ENCODE peak calls at places on chromosomes 2 and 18, in seven cellular contexts. N, E, W, K, T, Q and A are unnamed samples.

GRCh38 chr18:36179562-36180334 is 7.5 kb upstream of the MOCOS start:
- DNase-seq in W (no peak), E (no peak), T (no peak), Q (no peak), N (no peak), K (peak), A (peak)

GRCh38 chr18:10228380-10228779 is 226.1 kb upstream of the APCDD1 start:
- DNase-seq in N (no peak), T (no peak), K (no peak), W (no peak), E (no peak), Q (no peak), A (no peak)

GRCh38 chr2:108938069-108938710 is 50.8 kb downstream of the EDAR start:
- DNase-seq in E (no peak), K (no peak), Q (no peak), T (no peak), N (no peak), W (no peak), A (no peak)

GRCh38 chr2:30235859-30236535 is 4.7 kb downstream of the LBH start:
- DNase-seq in N (peak), T (no peak), Q (no peak), K (no peak), W (no peak), E (no peak), A (no peak)

GRCh38 chr2:22056621-22057132 is 932.9 kb downstream of the TDRD15 start:
- DNase-seq in E (no peak), Q (no peak), T (no peak), W (no peak), K (no peak), N (no peak), A (no peak)

GRCh38 chr2:159921752-159922404 is 123.9 kb upstream of the CD302 start:
- DNase-seq in T (peak), N (peak), K (peak), W (peak), E (peak), Q (peak), A (peak)

GRCh38 chr2:27653397-27653796 is 10.0 kb downstream of the SUPT7L start:
- DNase-seq in E (peak), T (no peak), W (no peak), K (peak), N (no peak), Q (no peak), A (no peak)

GRCh38 chr2:216920150-216920846 is 60.4 kb upstream of the TNP1 start:
- DNase-seq in T (no peak), W (no peak), Q (no peak), E (no peak), K (no peak), N (no peak), A (no peak)

GRCh38 chr2:198096007-198096406 is 291.6 kb downstream of the PLCL1 start:
- DNase-seq in E (no peak), N (no peak), Q (no peak), W (no peak), T (no peak), K (no peak), A (no peak)

GRCh38 chr2:136242687-136243277 is 124.8 kb upstream of the CXCR4 start:
- DNase-seq in W (no peak), E (no peak), T (no peak), Q (no peak), N (no peak), K (no peak), A (no peak)

GRCh38 chr2:96427917-96428316 is 77.2 kb downstream of the NEURL3 start:
- DNase-seq in T (no peak), N (no peak), W (no peak), K (peak), Q (peak), E (peak), A (peak)

GRCh38 chr2:10366601-10367270 is 64.0 kb downstream of the HPCAL1 start:
- DNase-seq in N (no peak), K (no peak), T (no peak), E (no peak), Q (no peak), W (no peak), A (no peak)

GRCh38 chr2:181116251-181116650 is 135.8 kb downstream of the UBE2E3 start:
- DNase-seq in T (no peak), Q (no peak), N (no peak), E (no peak), W (no peak), K (no peak), A (no peak)

GRCh38 chr18:8685141-8685913 is 20.0 kb upstream of the MTCL1 start:
- DNase-seq in E (no peak), T (no peak), N (no peak), K (peak), W (no peak), Q (peak), A (no peak)

GRCh38 chr18:8623549-8624106 is 14.4 kb downstream of the RAB12 start:
- DNase-seq in T (no peak), E (no peak), K (no peak), Q (no peak), W (no peak), N (no peak), A (peak)

GRCh38 chr2:232028631-232029030 is 67.1 kb downstream of the DIS3L2 start:
- DNase-seq in E (no peak), W (no peak), N (no peak), Q (no peak), T (no peak), K (peak), A (peak)

GRCh38 chr2:149472413-149472812 is 115.2 kb downstream of the MMADHC start:
- DNase-seq in N (no peak), K (no peak), T (no peak), E (no peak), Q (no peak), W (no peak), A (no peak)

GRCh38 chr2:44578401-44579135 is 216.8 kb downstream of the CAMKMT start:
- DNase-seq in N (no peak), E (peak), T (no peak), Q (no peak), K (peak), W (no peak), A (peak)

GRCh38 chr2:231708773-231709635 is 679 bp downstream of the PTMA start:
- DNase-seq in E (peak), T (peak), N (no peak), W (no peak), Q (peak), K (peak), A (peak)

GRCh38 chr2:230346465-230346864 is 19.5 kb downstream of the SP140L start:
- DNase-seq in E (no peak), T (no peak), K (no peak), W (no peak), N (no peak), Q (no peak), A (no peak)

GRCh38 chr2:1676913-1677832 is 67.1 kb downstream of the PXDN start:
- DNase-seq in E (no peak), N (no peak), W (no peak), T (no peak), Q (no peak), K (no peak), A (no peak)

GRCh38 chr2:1676091-1676912 is 68.0 kb downstream of the PXDN start:
- DNase-seq in K (no peak), T (no peak), Q (no peak), N (no peak), E (no peak), W (no peak), A (no peak)

GRCh38 chr2:1677833-1678165 is 66.5 kb downstream of the PXDN start:
- DNase-seq in N (no peak), K (no peak), W (no peak), T (no peak), E (no peak), Q (no peak), A (no peak)

GRCh38 chr2:1680222-1681016 is 63.9 kb downstream of the PXDN start:
- DNase-seq in Q (no peak), K (no peak), T (no peak), W (no peak), N (no peak), E (no peak), A (no peak)

DNA sequence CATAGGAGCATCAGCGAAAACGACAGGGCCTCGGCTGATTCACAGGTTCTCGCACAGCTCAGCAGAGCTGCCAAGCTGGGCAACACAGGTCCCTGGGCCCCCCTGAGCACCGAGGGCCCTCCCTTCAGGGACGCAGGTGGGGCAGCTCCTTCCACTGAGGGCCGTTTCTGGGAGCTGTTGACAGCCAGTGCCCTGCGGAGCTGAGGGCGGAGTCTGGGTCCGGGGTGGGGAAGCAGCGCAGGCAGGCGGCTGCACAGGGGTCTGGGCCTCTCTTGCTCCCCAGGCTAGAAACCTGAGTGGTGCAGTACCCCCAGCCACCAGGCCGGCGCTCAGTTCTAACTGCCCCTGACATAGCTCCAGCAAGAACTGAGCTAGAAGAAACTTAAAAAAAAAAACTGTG is 65.7 kb downstream of the PXDN start:
- DNase-seq in W (no peak), K (no peak), T (no peak), N (no peak), E (no peak), Q (no peak), A (no peak)
- H3K23ac ChIP-seq in W (no peak), K (no peak), T (no peak), N (no peak), E (no peak), Q (no peak), A (no peak)

GRCh38 chr18:5900249-5900648 is 4.9 kb upstream of the TMEM200C start:
- DNase-seq in Q (peak), N (no peak), K (peak), W (no peak), T (no peak), E (no peak), A (no peak)
- H3K23ac ChIP-seq in Q (no peak), N (no peak), K (no peak), W (no peak), T (no peak), E (no peak), A (no peak)

GRCh38 chr2:171798156-171798815 is 95.8 kb downstream of the SLC25A12 start:
- DNase-seq in N (no peak), K (peak), T (no peak), W (peak), E (no peak), Q (no peak), A (peak)
- H3K23ac ChIP-seq in N (no peak), K (peak), T (no peak), W (no peak), E (no peak), Q (no peak), A (no peak)

GRCh38 chr18:76256897-76257500 is 238.0 kb downstream of the ZNF516 start:
- DNase-seq in E (no peak), T (no peak), K (peak), Q (peak), N (peak), W (no peak), A (peak)
- H3K23ac ChIP-seq in E (no peak), T (no peak), K (no peak), Q (no peak), N (no peak), W (no peak), A (no peak)

GRCh38 chr2:191145769-191146471 is 4.9 kb downstream of the STAT4 start:
- DNase-seq in W (no peak), Q (no peak), E (no peak), T (no peak), N (no peak), K (no peak), A (no peak)

GRCh38 chr2:191148766-191149165 is 2.0 kb downstream of the STAT4 start:
- DNase-seq in E (no peak), W (no peak), Q (no peak), K (no peak), T (no peak), N (no peak), A (no peak)

GRCh38 chr2:191144217-191144616 is 6.6 kb downstream of the STAT4 start:
- DNase-seq in Q (no peak), T (no peak), W (no peak), E (no peak), K (no peak), N (no peak), A (no peak)

GRCh38 chr2:191143791-191144190 is 7.0 kb downstream of the STAT4 start:
- DNase-seq in E (no peak), T (no peak), Q (no peak), N (no peak), K (no peak), W (no peak), A (no peak)
- H3K23ac ChIP-seq in E (peak), T (no peak), Q (no peak), N (no peak), K (no peak), W (no peak), A (no peak)

GRCh38 chr2:169116993-169117392 is 47.6 kb downstream of the DHRS9 start:
- DNase-seq in T (no peak), Q (no peak), E (no peak), K (no peak), W (no peak), N (no peak), A (no peak)

GRCh38 chr2:169118060-169118459 is 48.7 kb downstream of the DHRS9 start:
- DNase-seq in E (no peak), K (no peak), Q (no peak), W (no peak), T (no peak), N (no peak), A (no peak)

GRCh38 chr2:169116307-169116706 is 46.9 kb downstream of the DHRS9 start:
- DNase-seq in W (no peak), T (no peak), K (no peak), E (no peak), Q (no peak), N (no peak), A (no peak)

GRCh38 chr2:169119117-169119770 is 49.9 kb downstream of the DHRS9 start:
- DNase-seq in T (no peak), W (no peak), K (no peak), N (no peak), Q (no peak), E (no peak), A (no peak)

GRCh38 chr2:169119816-169120215 is 50.5 kb downstream of the DHRS9 start:
- DNase-seq in K (no peak), T (no peak), Q (no peak), E (no peak), N (no peak), W (no peak), A (no peak)
- H3K23ac ChIP-seq in K (no peak), T (no peak), Q (no peak), E (no peak), N (no peak), W (no peak), A (no peak)

GRCh38 chr2:26599387-26599786 is 41.8 kb downstream of the CIB4 start:
- DNase-seq in K (no peak), T (no peak), E (no peak), Q (no peak), N (no peak), W (no peak), A (no peak)
- H3K23ac ChIP-seq in K (no peak), T (no peak), E (no peak), Q (no peak), N (no peak), W (no peak), A (no peak)

DNA sequence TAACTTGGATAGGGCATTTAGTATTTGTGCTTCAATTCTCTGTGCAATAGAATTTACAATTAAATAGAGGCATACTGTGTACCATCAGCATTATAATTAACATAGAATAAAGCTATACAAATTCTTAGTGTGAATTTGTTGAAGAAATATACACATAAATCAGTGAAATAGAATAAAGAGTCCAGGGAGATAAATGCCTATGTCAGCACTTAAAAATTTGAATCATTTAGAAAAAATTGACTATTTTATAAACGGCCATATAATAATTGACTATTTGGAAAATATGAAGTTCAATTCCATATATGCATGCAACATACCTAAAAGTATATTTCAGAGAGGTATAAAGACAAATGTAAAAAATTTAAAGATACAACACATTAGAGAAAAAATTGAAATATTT is 348.7 kb downstream of the NR4A2 start:
- DNase-seq in T (no peak), E (no peak), Q (no peak), K (no peak), W (no peak), N (no peak), A (no peak)
- H3K23ac ChIP-seq in T (no peak), E (no peak), Q (no peak), K (no peak), W (no peak), N (no peak), A (no peak)